ENCODE peak calls at places on chromosomes 16 and 17, in four cellular contexts. R, S, Q and G are unnamed samples.

GRCh38 chr17:45316271-45317112 is at the start of gene MAP3K14:
- DNase-seq in R (peak), S (no peak), Q (peak), G (peak)

GRCh38 chr16:51035110-51035498 is 116.0 kb downstream of the SALL1 start:
- DNase-seq in R (no peak), S (no peak), Q (peak), G (no peak)

GRCh38 chr17:28478940-28479615 is 5.6 kb downstream of the SLC13A2 start:
- DNase-seq in R (no peak), S (no peak), Q (no peak), G (no peak)

GRCh38 chr17:80856863-80857488 is 134.7 kb upstream of the CHMP6 start:
- DNase-seq in R (no peak), S (no peak), Q (no peak), G (peak)

GRCh38 chr16:4263504-4264436 is 9.1 kb downstream of the TFAP4 start:
- DNase-seq in R (peak), S (peak), Q (peak), G (peak)

GRCh38 chr16:58904254-58904653 is 170.1 kb upstream of the GOT2 start:
- DNase-seq in R (no peak), S (no peak), Q (no peak), G (no peak)

GRCh38 chr17:42460371-42460770 is 1.7 kb downstream of the ATP6V0A1 start:
- DNase-seq in R (no peak), S (no peak), Q (peak), G (no peak)

GRCh38 chr16:9119795-9120194 is 28.4 kb downstream of the HAPSTR1 start:
- DNase-seq in R (no peak), S (peak), Q (peak), G (no peak)

GRCh38 chr16:88473666-88474534 is 20.8 kb downstream of the ZFPM1 start:
- DNase-seq in R (no peak), S (no peak), Q (no peak), G (peak)

GRCh38 chr16:27228621-27229501 is 25.5 kb downstream of the KDM8 start:
- DNase-seq in R (no peak), S (no peak), Q (no peak), G (peak)

GRCh38 chr17:57485916-57486315 is 229.6 kb downstream of the MSI2 start:
- DNase-seq in R (no peak), S (no peak), Q (no peak), G (no peak)

GRCh38 chr16:67666032-67666537 is 465 bp downstream of the ENKD1 start:
- DNase-seq in R (peak), S (no peak), Q (peak), G (no peak)

GRCh38 chr17:17306181-17306580 is 3.0 kb downstream of the NT5M start:
- DNase-seq in R (no peak), S (no peak), Q (no peak), G (peak)

GRCh38 chr16:73369841-73370240 is 321.9 kb upstream of the ZFHX3 start:
- DNase-seq in R (no peak), S (no peak), Q (no peak), G (no peak)

GRCh38 chr16:81616321-81617020 is 162.6 kb upstream of the PLCG2 start:
- DNase-seq in R (peak), S (no peak), Q (peak), G (no peak)